ENCODE peak calls at places on chromosomes 7 and 10, in eight cellular contexts. C is left ventricle myocardium inferior, Z is IMR-90, Y is pancreas, U is Peyer's patch, E is upper lobe of right lung, V is ovary, H is small intestine. L is an unnamed sample.

GRCh38 chr10:119542990-119543813 is 683 bp upstream of the RGS10 start:
- DNase-seq in C (peak; percentile 61), Z (peak; percentile 49), U (peak; percentile 80), E (peak; percentile 76), V (peak; percentile 25), Y (peak; percentile 80), H (peak; percentile 84), L (peak; percentile 68)

GRCh38 chr7:77351539-77352004 is 64.6 kb downstream of the GSAP start:
- DNase-seq in U (no peak), C (peak; percentile 28), Y (no peak), V (no peak), H (peak; percentile 62), E (no peak), Z (no peak), L (no peak)

GRCh38 chr7:71761336-71761735 is 629.4 kb downstream of the GALNT17 start:
- DNase-seq in Z (no peak), V (no peak), E (no peak), C (no peak), U (no peak), H (no peak), Y (no peak), L (no peak)

GRCh38 chr10:84214612-84215235 is 10.6 kb downstream of the LRIT2 start:
- DNase-seq in V (no peak), H (peak; percentile 15), E (no peak), U (no peak), Z (no peak), C (no peak), Y (no peak), L (no peak)

GRCh38 chr7:143322646-143323343 is 6.9 kb downstream of the CLCN1 start:
- DNase-seq in U (no peak), Z (no peak), E (no peak), Y (no peak), C (peak; percentile 52), V (peak; percentile 22), H (peak; percentile 26), L (no peak)

GRCh38 chr10:62047960-62048383 is 146.5 kb downstream of the ARID5B start:
- DNase-seq in E (no peak), H (peak; percentile 45), Z (no peak), Y (no peak), V (no peak), U (no peak), C (no peak), L (no peak)

GRCh38 chr7:108094933-108095710 is 35.0 kb downstream of the LAMB4 start:
- DNase-seq in C (no peak), Y (no peak), V (peak; percentile 14), H (peak; percentile 72), U (no peak), E (no peak), Z (peak; percentile 91), L (no peak)

GRCh38 chr7:130940326-130940725 is 206.3 kb upstream of the KLF14 start:
- DNase-seq in Z (no peak), Y (no peak), H (no peak), E (no peak), C (no peak), U (no peak), V (no peak), L (no peak)

GRCh38 chr7:16684935-16685334 is 39.0 kb downstream of the BZW2 start:
- DNase-seq in V (no peak), C (no peak), E (no peak), H (no peak), Y (no peak), Z (no peak), U (no peak), L (no peak)

GRCh38 chr7:134690016-134690415 is 43.4 kb downstream of the BPGM start:
- DNase-seq in C (no peak), H (no peak), V (peak; percentile 37), Z (peak; percentile 81), U (no peak), Y (no peak), E (no peak), L (no peak)

GRCh38 chr10:45560262-45560661 is 112.3 kb downstream of the ZFAND4 start:
- DNase-seq in V (no peak), E (no peak), U (no peak), Z (no peak), H (no peak), Y (no peak), C (no peak), L (no peak)

GRCh38 chr7:69739906-69740545 is 141.8 kb downstream of the AUTS2 start:
- DNase-seq in V (no peak), H (no peak), C (peak; percentile 46), Y (no peak), E (no peak), Z (no peak), U (no peak), L (no peak)

GRCh38 chr7:44280636-44280992 is 44.8 kb downstream of the CAMK2B start:
- DNase-seq in C (peak; percentile 9), V (peak; percentile 1), Z (no peak), E (peak; percentile 30), U (peak; percentile 7), Y (no peak), H (no peak), L (peak; percentile 24)

GRCh38 chr7:34308595-34308994 is 349.4 kb upstream of the NPSR1 start:
- DNase-seq in E (no peak), V (no peak), Y (no peak), H (no peak), U (no peak), C (no peak), Z (no peak), L (no peak)

GRCh38 chr10:129888784-129889616 is 75.1 kb downstream of the EBF3 start:
- DNase-seq in H (peak; percentile 9), Y (peak; percentile 75), Z (peak; percentile 15), V (no peak), C (peak; percentile 71), E (no peak), U (peak; percentile 63), L (no peak)

GRCh38 chr10:2476236-2476814 is 591.0 kb upstream of the PFKP start:
- DNase-seq in Z (no peak), C (no peak), E (no peak), H (no peak), V (no peak), Y (no peak), U (no peak), L (no peak)

GRCh38 chr7:15104411-15105092 is 202.0 kb upstream of the DGKB start:
- DNase-seq in H (no peak), U (no peak), V (no peak), Z (no peak), E (no peak), Y (no peak), C (no peak), L (no peak)

GRCh38 chr10:93280699-93281366 is 201.3 kb downstream of the MYOF start:
- DNase-seq in C (no peak), U (no peak), V (no peak), Y (no peak), H (no peak), Z (no peak), E (no peak), L (no peak)

DNA sequence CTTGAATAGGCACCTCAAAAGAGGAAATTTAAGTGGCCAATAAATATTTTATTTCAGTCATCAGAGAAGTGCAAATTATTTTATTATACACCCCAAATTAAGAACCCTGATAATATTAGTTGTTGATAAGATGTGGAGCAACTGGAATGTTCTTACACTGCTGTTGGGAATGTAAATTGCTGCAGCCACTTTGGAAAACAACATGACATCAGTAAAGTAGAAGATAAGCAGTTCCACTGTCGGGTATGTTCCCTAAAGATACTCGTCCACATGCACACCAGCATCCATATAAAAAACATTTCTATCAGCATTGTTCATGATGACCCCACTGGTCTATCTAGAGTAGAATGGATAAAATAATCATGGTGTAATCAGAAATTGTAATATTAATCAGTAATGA is 46.5 kb downstream of the VCL start:
- DNase-seq in Z (no peak), V (no peak), U (no peak), C (no peak), H (no peak), E (no peak), Y (no peak), L (no peak)
- H3K4me1 ChIP-seq in Z (peaks cover 9% of the 10 kb centered on the region), V (peaks cover 5% of the 10 kb centered on the region), U (peaks cover 12% of the 10 kb centered on the region), C (peaks cover 97% of the 10 kb centered on the region), H (no peaks in the 10 kb centered on the region), E (peaks cover 47% of the 10 kb centered on the region), Y (peaks cover 7% of the 10 kb centered on the region), L (peaks cover 11% of the 10 kb centered on the region)

GRCh38 chr10:69576334-69577011 is 3.3 kb upstream of the NEUROG3 start:
- DNase-seq in H (no peak), E (no peak), U (no peak), Y (no peak), C (no peak), V (no peak), Z (no peak), L (no peak)
- H3K4me3 ChIP-seq in H (no peak overlapping the region), E (no peak overlapping the region), U (no peak overlapping the region), Y (no peak overlapping the region), C (no peak overlapping the region), V (no peak overlapping the region), Z (no peak overlapping the region), L (no peak overlapping the region)

GRCh38 chr7:50327443-50327842 is 22.9 kb downstream of the IKZF1 start:
- DNase-seq in U (no peak), E (no peak), V (no peak), Z (no peak), C (no peak), H (no peak), Y (no peak), L (no peak)
- H3K4me1 ChIP-seq in U (peaks cover 5% of the 10 kb centered on the region), E (peaks cover 14% of the 10 kb centered on the region), V (no peaks in the 10 kb centered on the region), Z (no peaks in the 10 kb centered on the region), C (no peaks in the 10 kb centered on the region), H (no peaks in the 10 kb centered on the region), Y (no peaks in the 10 kb centered on the region), L (no peaks in the 10 kb centered on the region)

GRCh38 chr10:101779544-101780186 is 3.6 kb downstream of the NPM3 start:
- DNase-seq in E (peak; percentile 93), Z (peak; percentile 46), Y (peak; percentile 96), U (peak; percentile 90), H (peak; percentile 68), V (peak; percentile 57), C (peak; percentile 79), L (no peak)

GRCh38 chr10:101778781-101779543 is 3.0 kb upstream of the FGF8 start:
- DNase-seq in C (no peak), V (no peak), U (peak; percentile 77), Y (no peak), H (peak; percentile 85), Z (no peak), E (peak; percentile 75), L (no peak)

GRCh38 chr10:101781655-101781983 is 1.6 kb downstream of the NPM3 start:
- DNase-seq in Z (no peak), U (no peak), V (no peak), H (no peak), E (no peak), Y (no peak), C (no peak), L (no peak)

GRCh38 chr10:101780818-101781654 is 2.2 kb downstream of the NPM3 start:
- DNase-seq in U (peak; percentile 78), C (peak; percentile 48), Z (peak; percentile 64), V (no peak), H (peak; percentile 65), Y (peak; percentile 88), E (peak; percentile 84), L (no peak)

DNA sequence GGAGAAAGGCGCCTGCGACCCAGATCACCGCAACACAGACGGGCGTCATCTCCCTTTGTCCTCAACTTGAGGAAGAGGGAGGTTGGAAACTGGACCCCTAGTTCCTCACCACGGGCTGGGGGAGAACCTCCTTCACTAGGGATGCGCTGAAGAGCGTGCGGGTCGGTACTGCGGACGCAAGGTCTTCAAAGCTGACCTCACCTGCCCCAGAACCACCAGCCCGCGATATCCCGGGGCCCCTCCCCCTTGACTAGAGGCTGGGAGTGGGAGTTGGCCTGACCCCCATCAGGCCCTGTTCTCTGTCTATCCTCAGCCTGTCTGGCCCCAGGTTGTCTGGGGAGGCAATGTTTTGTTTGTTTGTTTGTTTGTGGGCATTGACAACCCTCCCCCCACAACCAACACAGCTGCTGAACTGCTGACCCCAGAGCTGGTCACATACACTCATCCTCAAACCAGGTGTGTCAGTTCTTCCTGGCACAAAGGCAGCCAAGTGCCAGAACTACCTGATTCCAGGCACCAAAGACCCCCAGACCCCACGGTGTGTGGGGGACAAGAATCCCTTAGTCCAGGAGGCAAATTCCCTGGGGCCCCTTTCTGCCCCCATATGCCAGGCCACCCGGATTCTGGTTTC is 2.9 kb downstream of the NPM3 start:
- DNase-seq in Y (no peak), U (no peak), Z (no peak), V (no peak), C (no peak), H (no peak), E (no peak), L (no peak)
- H3K4me3 ChIP-seq in Y (no peak overlapping the region), U (peak overlapping the region; percentile 54), Z (no peak overlapping the region), V (peak overlapping the region; percentile 16), C (peak overlapping the region; percentile 64), H (peak overlapping the region; percentile 39), E (peak overlapping the region; percentile 41), L (no peak overlapping the region)